ENCODE peak calls at places on chromosomes 7 and 10, in eight cellular contexts. C is ovary; W is tibial artery; B is kidney; E is CD8-positive, alpha-beta T cell; Q is fibroblast of lung; U is brain microvascular endothelial cell; O is iPS DF 6.9. M is an unnamed sample.

GRCh38 chr10:79093658-79094411 is 25.1 kb downstream of the ZMIZ1 start:
- DNase-seq in C (peak), W (peak), B (peak), E (no peak), Q (peak), U (no peak), O (no peak), M (no peak)

GRCh38 chr10:1134156-1134555 is 78.0 kb downstream of the WDR37 start:
- DNase-seq in C (no peak), W (no peak), B (no peak), E (no peak), Q (no peak), U (no peak), O (no peak), M (no peak)

GRCh38 chr7:100105534-100105933 is 4.1 kb downstream of the AP4M1 start:
- DNase-seq in C (no peak), W (no peak), B (no peak), E (no peak), Q (no peak), U (no peak), O (no peak), M (no peak)

GRCh38 chr10:71638087-71638576 is 81.4 kb downstream of the C10orf105 start:
- DNase-seq in C (no peak), W (no peak), B (no peak), E (no peak), Q (no peak), U (no peak), O (no peak), M (no peak)

GRCh38 chr7:159088016-159088865 is 56.4 kb downstream of the VIPR2 start:
- DNase-seq in C (no peak), W (no peak), B (no peak), E (no peak), Q (no peak), U (no peak), O (no peak), M (no peak)

GRCh38 chr7:88009651-88010050 is 75.6 kb downstream of the ADAM22 start:
- DNase-seq in C (no peak), W (no peak), B (no peak), E (no peak), Q (no peak), U (no peak), O (no peak), M (no peak)

GRCh38 chr7:136138991-136139390 is 161.8 kb upstream of the MTPN start:
- DNase-seq in C (no peak), W (no peak), B (no peak), E (no peak), Q (no peak), U (no peak), O (no peak), M (no peak)

GRCh38 chr7:112715525-112715924 is 74.7 kb downstream of the TMEM168 start:
- DNase-seq in C (no peak), W (no peak), B (no peak), E (no peak), Q (no peak), U (no peak), O (no peak), M (no peak)

GRCh38 chr7:27031289-27032172 is 64.3 kb downstream of the HOXA1 start:
- DNase-seq in C (no peak), W (no peak), B (no peak), E (no peak), Q (peak), U (peak), O (no peak), M (no peak)

GRCh38 chr10:61283066-61283465 is 170.1 kb downstream of the TMEM26 start:
- DNase-seq in C (no peak), W (no peak), B (no peak), E (no peak), Q (no peak), U (no peak), O (no peak), M (no peak)

GRCh38 chr10:22736134-22736533 is 21.8 kb upstream of the PIP4K2A start:
- DNase-seq in C (no peak), W (no peak), B (no peak), E (no peak), Q (no peak), U (peak), O (no peak), M (no peak)

GRCh38 chr7:29013062-29013461 is 54.9 kb upstream of the TRIL start:
- DNase-seq in C (no peak), W (no peak), B (no peak), E (no peak), Q (peak), U (no peak), O (no peak), M (no peak)

GRCh38 chr7:134625571-134625970 is 21.1 kb upstream of the BPGM start:
- DNase-seq in C (no peak), W (no peak), B (no peak), E (no peak), Q (peak), U (peak), O (no peak), M (no peak)

GRCh38 chr7:135341049-135341448 is 107.4 kb downstream of the STRA8 start:
- DNase-seq in C (no peak), W (no peak), B (no peak), E (no peak), Q (no peak), U (no peak), O (no peak), M (no peak)

GRCh38 chr7:50304158-50304910 is at the start of gene IKZF1:
- DNase-seq in C (no peak), W (peak), B (peak), E (peak), Q (no peak), U (no peak), O (no peak), M (peak)

GRCh38 chr7:50303894-50304157 is 690 bp upstream of the IKZF1 start:
- DNase-seq in C (no peak), W (no peak), B (no peak), E (no peak), Q (no peak), U (no peak), O (no peak), M (no peak)

GRCh38 chr7:50305697-50306300 is 1.3 kb downstream of the IKZF1 start:
- DNase-seq in C (no peak), W (no peak), B (no peak), E (no peak), Q (no peak), U (no peak), O (no peak), M (no peak)

GRCh38 chr7:50306491-50307367 is 2.2 kb downstream of the IKZF1 start:
- DNase-seq in C (no peak), W (no peak), B (no peak), E (no peak), Q (no peak), U (no peak), O (no peak), M (no peak)

GRCh38 chr7:50304911-50305621 is 550 bp downstream of the IKZF1 start:
- DNase-seq in C (no peak), W (no peak), B (no peak), E (peak), Q (no peak), U (no peak), O (no peak), M (peak)
- H3K27ac ChIP-seq in C (no peak), W (no peak), B (no peak), E (peak), Q (no peak), U (no peak), O (no peak), M (peak)

DNA sequence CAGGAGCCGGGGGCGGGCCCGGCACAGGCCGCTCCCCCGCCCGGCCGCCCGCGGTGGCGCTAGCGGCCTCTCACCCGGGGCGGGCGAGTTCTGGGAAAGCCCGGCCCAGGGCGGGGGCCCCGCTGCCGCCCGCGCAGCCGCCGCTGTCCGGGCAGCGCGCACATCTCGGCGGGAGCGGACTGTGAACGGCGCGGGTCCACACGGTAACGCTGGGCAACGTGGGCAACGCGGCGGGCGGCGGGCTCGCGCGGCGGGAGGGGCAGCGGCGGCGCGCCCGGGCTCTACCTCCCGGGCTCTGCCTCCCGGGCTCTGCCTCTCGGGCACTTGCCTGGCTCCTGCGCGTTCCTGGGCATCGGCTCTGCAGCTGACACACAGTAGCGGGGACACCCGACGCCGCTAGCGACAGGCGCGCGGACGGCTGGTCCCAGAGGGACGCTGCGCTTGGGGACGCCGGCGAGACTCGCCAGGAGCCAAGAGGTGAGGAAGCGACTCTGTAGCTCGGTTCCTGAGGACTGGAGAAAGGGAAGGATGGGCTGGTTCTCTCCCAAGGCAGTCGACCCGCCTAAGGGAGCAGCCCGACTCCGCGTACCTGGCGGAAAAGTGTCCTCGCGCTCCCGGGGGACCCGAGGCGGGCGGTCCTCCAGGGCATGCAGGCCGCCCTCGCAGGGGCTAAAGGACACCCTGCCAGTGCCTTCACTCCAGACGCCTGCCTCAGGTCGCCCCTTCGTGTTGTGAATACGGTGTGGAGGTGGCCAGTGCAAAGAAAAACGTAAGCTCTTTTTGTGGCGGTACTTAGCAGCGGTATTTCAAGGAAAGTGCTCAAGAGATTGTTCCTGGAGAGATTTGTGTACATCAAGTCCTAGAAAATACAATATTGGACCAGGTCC is at the start of gene PLCE1:
- DNase-seq in C (peak), W (peak), B (peak), E (no peak), Q (peak), U (no peak), O (no peak), M (no peak)
- H3K27ac ChIP-seq in C (no peak), W (peak), B (peak), E (no peak), Q (no peak), U (no peak), O (no peak), M (no peak)

DNA sequence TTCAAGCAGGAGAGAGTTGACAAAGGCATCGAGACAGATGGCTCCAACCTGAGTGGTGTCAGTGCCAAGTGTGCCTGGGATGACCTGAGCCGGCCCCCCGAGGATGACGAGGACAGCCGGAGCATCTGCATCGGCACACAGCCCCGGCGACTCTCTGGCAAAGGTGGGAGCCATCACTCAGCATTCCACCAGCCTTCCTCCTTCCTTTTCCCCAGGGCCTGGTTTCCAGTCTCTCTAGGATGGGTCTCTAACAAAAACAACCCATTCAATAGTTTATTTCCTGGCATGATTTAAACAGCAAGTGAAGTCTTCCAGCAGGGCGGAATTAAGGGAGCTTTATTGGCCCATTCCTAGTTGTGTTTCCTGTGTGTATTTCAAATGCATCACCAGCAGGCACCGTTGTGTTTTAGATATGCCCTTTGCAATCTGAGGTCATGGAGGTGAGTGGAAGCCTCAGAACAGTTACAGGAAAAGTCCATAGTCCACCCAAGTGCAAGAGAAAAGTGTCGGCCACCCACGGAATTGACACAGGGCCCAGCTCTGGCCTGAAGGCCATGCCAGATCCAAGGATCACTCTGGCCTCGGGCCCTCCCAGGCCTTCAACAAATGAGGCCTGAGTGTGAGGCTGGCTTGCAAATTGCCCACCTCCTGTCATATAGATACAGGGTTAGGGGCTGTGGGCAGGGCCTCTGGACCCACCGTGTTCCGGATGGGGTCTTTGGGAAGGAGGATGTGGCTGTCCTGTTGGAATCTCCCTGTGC is 47.0 kb upstream of the TRIM8 start:
- DNase-seq in C (no peak), W (no peak), B (no peak), E (no peak), Q (no peak), U (no peak), O (no peak), M (no peak)
- H3K27ac ChIP-seq in C (no peak), W (no peak), B (peak), E (no peak), Q (no peak), U (no peak), O (no peak), M (no peak)

GRCh38 chr10:121576139-121576538 is 22.1 kb downstream of the FGFR2 start:
- DNase-seq in C (no peak), W (no peak), B (no peak), E (no peak), Q (no peak), U (no peak), O (no peak), M (no peak)
- H3K27ac ChIP-seq in C (no peak), W (no peak), B (no peak), E (no peak), Q (no peak), U (no peak), O (no peak), M (no peak)

DNA sequence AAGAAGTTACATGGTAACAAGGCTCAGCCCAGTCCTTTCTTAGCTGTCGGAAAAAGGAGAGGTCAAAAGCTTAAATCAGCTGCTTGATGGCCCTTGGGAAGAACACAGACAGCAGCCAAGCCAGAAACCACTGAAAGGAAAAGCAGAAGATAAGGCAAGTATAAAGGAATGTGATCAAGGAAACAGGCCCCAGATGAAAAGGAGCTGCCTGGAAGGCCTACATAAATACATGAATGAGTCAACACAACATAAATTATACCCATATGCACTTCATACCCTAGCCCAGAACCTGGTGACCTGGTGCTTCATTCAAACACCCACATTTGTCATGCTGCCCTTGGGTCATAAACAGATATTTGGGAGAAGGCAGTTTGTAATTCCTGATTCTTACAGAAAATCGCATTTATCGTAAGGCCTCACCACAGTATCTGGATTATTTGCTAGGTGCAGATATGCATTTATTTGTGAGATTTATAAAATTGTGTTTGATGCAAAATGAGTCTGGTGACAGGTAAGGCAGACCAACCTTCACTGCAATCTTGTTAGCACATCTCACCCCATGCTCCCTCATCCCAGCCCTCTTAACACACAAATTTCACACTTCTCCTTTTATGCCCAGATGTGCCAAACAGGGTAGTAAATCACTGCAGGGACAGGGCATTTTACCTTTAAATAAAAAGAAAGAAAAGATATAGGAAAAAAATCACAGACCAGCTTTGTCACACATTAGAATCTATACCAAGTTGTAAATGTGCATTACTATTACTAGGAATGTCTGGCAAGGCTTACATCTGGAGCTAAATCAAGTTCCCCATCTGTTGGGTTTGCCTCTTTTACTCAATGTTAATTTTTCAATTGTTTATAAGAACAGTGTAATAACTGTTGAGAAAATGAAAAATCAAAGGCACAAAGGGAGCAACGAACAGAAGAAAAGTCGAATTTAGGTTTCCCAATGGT is 95.0 kb upstream of the KCNIP2 start:
- DNase-seq in C (no peak), W (no peak), B (no peak), E (no peak), Q (peak), U (peak), O (no peak), M (no peak)
- H3K27ac ChIP-seq in C (no peak), W (peak), B (no peak), E (no peak), Q (peak), U (peak), O (no peak), M (no peak)

GRCh38 chr10:126133906-126134703 is 237.7 kb downstream of the FANK1 start:
- DNase-seq in C (no peak), W (no peak), B (no peak), E (no peak), Q (peak), U (peak), O (no peak), M (no peak)
- H3K27ac ChIP-seq in C (no peak), W (no peak), B (no peak), E (no peak), Q (no peak), U (peak), O (no peak), M (no peak)

GRCh38 chr10:125124114-125124486 is 36.3 kb downstream of the CTBP2 start:
- DNase-seq in C (no peak), W (no peak), B (no peak), E (no peak), Q (no peak), U (no peak), O (no peak), M (no peak)

GRCh38 chr10:125123363-125124113 is 36.8 kb downstream of the CTBP2 start:
- DNase-seq in C (peak), W (peak), B (peak), E (no peak), Q (peak), U (peak), O (no peak), M (no peak)

GRCh38 chr10:125127110-125127509 is 33.3 kb downstream of the CTBP2 start:
- DNase-seq in C (no peak), W (no peak), B (no peak), E (no peak), Q (no peak), U (no peak), O (no peak), M (no peak)

GRCh38 chr10:125125951-125126735 is 34.2 kb downstream of the CTBP2 start:
- DNase-seq in C (no peak), W (no peak), B (no peak), E (no peak), Q (no peak), U (no peak), O (no peak), M (no peak)

DNA sequence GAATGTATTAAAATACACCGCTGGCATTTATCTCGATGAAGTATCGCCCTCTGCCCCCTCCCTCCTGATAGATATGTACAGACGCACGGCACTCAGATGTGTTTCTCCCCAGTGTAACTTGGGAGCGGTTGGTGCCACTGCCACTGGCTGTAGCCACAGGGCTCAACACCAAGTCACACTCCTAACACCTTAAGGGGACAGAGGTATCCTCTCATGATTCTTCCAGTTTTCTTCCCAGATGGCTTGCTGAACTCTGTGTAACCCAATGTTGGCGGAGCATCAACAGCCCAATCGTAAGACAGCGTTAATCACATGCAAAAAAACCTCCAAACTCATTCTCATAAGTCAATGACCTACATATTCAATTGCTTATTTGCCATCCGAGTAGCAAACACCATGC is 35.5 kb downstream of the CTBP2 start:
- DNase-seq in C (peak), W (no peak), B (no peak), E (no peak), Q (peak), U (no peak), O (no peak), M (no peak)
- H3K27ac ChIP-seq in C (no peak), W (no peak), B (peak), E (no peak), Q (peak), U (peak), O (no peak), M (no peak)

DNA sequence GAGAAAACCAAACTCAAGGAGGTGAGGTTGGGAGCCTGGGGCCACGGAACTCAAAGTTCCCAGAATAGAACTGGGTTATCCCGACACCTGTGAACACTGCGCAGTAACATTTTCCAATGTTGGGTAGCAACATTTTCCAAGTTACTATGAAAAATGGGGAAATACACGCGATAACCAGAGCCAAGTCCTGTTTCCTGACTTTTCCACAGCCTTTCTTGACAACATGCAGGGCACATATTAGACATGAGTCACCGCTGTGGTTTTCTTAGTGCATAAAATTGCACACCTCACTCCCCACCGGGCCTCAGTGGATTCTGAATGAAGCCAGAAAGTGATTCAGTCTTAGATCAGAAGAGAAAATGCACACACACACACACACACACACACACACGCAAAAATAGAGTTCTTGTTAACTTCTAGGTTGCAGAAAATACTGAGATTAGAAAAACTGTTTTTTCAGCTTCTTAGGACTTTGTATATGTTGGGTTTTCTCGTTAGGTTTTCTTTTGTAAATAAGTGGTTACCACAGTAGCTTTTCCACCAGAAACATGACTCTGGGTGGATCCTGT is 70.0 kb downstream of the CAMK1D start:
- DNase-seq in C (no peak), W (peak), B (no peak), E (peak), Q (peak), U (peak), O (no peak), M (peak)
- H3K27ac ChIP-seq in C (no peak), W (peak), B (no peak), E (no peak), Q (no peak), U (peak), O (no peak), M (no peak)

GRCh38 chr10:44301781-44302400 is 83.0 kb downstream of the CXCL12 start:
- DNase-seq in C (no peak), W (no peak), B (no peak), E (no peak), Q (no peak), U (no peak), O (no peak), M (no peak)
- H3K27ac ChIP-seq in C (no peak), W (no peak), B (no peak), E (no peak), Q (peak), U (peak), O (no peak), M (no peak)

DNA sequence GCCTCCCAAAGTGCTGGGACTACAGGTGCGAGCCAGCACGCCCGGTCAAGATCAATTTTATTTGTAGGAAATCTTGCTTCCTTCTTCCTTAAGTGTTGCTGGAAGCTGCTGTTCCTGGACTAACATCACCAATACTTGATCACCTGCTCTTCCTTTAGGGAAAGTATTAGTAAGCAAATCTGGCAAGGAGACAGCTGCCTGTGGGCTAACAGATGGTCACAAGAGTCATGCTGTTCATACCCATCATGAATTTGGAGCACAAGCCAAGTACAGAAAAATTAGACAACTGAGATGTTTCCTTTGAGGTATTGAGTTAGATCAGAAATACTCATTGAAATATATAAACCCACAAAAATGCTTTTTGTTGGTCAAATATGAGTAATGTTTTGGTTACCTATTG is 27.9 kb downstream of the BAIAP2L1 start:
- DNase-seq in C (no peak), W (no peak), B (no peak), E (no peak), Q (peak), U (no peak), O (no peak), M (no peak)
- H3K27ac ChIP-seq in C (no peak), W (no peak), B (no peak), E (no peak), Q (no peak), U (no peak), O (no peak), M (no peak)

M was measured in CD4-positive, alpha-beta memory T cell.